ENCODE peak calls at places on chromosomes 1 and 21, in five cellular contexts. E, Y, G, C and B are unnamed samples.

GRCh38 chr1:3402258-3403010 is 52.0 kb upstream of the ARHGEF16 start:
- DNase-seq in E (peak; percentile 41), Y (no peak), G (no peak), C (no peak), B (no peak)

GRCh38 chr1:27773732-27774445 is 870 bp downstream of the STX12 start:
- DNase-seq in E (peak; percentile 43), Y (no peak), G (no peak), C (no peak), B (no peak)

GRCh38 chr1:230917284-230918135 is 49.2 kb upstream of the C1orf198 start:
- DNase-seq in E (peak; percentile 46), Y (peak; percentile 53), G (peak; percentile 80), C (peak; percentile 84), B (peak; percentile 90)

GRCh38 chr1:177926201-177926600 is 43.7 kb downstream of the SEC16B start:
- DNase-seq in E (peak; percentile 26), Y (no peak), G (no peak), C (no peak), B (no peak)

GRCh38 chr1:109761227-109762038 is 2.3 kb downstream of the EPS8L3 start:
- DNase-seq in E (no peak), Y (no peak), G (peak; percentile 35), C (no peak), B (peak; percentile 17)

GRCh38 chr21:32532636-32533035 is 52.7 kb downstream of the TCP10L start:
- DNase-seq in E (no peak), Y (no peak), G (no peak), C (no peak), B (no peak)

GRCh38 chr1:167510880-167511279 is 7.4 kb downstream of the CD247 start:
- DNase-seq in E (no peak), Y (no peak), G (no peak), C (no peak), B (no peak)

GRCh38 chr1:153546796-153547559 is 1.4 kb upstream of the S100A4 start:
- DNase-seq in E (no peak), Y (no peak), G (no peak), C (no peak), B (no peak)

GRCh38 chr1:17551755-17552234 is 12.3 kb downstream of the ARHGEF10L start:
- DNase-seq in E (no peak), Y (no peak), G (no peak), C (no peak), B (peak; percentile 45)

GRCh38 chr1:225652726-225653462 is at the start of gene ENAH:
- DNase-seq in E (peak; percentile 58), Y (peak; percentile 78), G (peak; percentile 81), C (peak; percentile 86), B (peak; percentile 72)

GRCh38 chr1:107840746-107841145 is 124.2 kb downstream of the VAV3 start:
- DNase-seq in E (no peak), Y (no peak), G (no peak), C (no peak), B (no peak)

GRCh38 chr1:178174539-178174938 is 80.6 kb downstream of the RASAL2 start:
- DNase-seq in E (no peak), Y (no peak), G (no peak), C (no peak), B (no peak)

GRCh38 chr1:221268295-221268694 is 389.1 kb downstream of the HLX start:
- DNase-seq in E (peak; percentile 90), Y (no peak), G (no peak), C (no peak), B (no peak)

GRCh38 chr1:29196863-29197589 is 15.3 kb upstream of the SRSF4 start:
- DNase-seq in E (peak; percentile 88), Y (no peak), G (no peak), C (no peak), B (no peak)

GRCh38 chr1:223844962-223845809 is 561 bp downstream of the TP53BP2 start:
- DNase-seq in E (peak; percentile 47), Y (peak; percentile 33), G (peak; percentile 77), C (peak; percentile 54), B (peak; percentile 57)

GRCh38 chr1:22043175-22043769 is 9.2 kb upstream of the CDC42 start:
- DNase-seq in E (no peak), Y (peak; percentile 82), G (no peak), C (peak; percentile 70), B (no peak)
- H3K4me1 ChIP-seq in E (peaks cover 21% of the 10 kb centered on the region), Y (no peaks in the 10 kb centered on the region), G (peaks cover 16% of the 10 kb centered on the region), C (peaks cover 31% of the 10 kb centered on the region), B (peaks cover 2% of the 10 kb centered on the region)

GRCh38 chr21:35254752-35255138 is 205.6 kb upstream of the RUNX1 start:
- DNase-seq in E (peak; percentile 27), Y (no peak), G (no peak), C (no peak), B (no peak)

GRCh38 chr21:35258521-35258920 is 209.4 kb upstream of the RUNX1 start:
- DNase-seq in E (no peak), Y (no peak), G (no peak), C (no peak), B (no peak)

GRCh38 chr21:35259452-35259851 is 210.3 kb upstream of the RUNX1 start:
- DNase-seq in E (no peak), Y (no peak), G (no peak), C (peak; percentile 30), B (no peak)

GRCh38 chr21:35256468-35256988 is 207.4 kb upstream of the RUNX1 start:
- DNase-seq in E (peak; percentile 99), Y (peak; percentile 87), G (peak; percentile 83), C (peak; percentile 37), B (peak; percentile 83)

DNA sequence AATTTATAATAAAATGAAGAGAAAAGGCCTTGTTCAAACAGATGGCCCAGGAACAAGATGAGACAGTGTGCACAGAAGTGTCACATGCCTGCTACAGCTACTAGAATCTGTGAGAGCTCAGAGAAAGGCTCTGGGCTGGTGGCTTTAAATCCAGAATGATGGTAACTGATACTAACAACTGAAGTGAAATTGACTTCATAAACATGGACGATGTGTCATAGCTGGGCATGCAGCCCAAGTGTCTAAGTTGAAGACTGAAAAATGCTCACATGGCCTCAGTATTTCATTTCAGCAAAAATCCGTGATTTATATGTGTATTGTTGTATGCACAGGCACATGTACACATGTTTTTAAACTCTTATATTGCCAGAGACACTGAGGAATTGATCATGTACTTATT is 208.3 kb upstream of the RUNX1 start:
- DNase-seq in E (peak; percentile 93), Y (peak; percentile 44), G (peak; percentile 48), C (no peak), B (peak; percentile 51)
- H3K4me1 ChIP-seq in E (peaks cover 43% of the 10 kb centered on the region), Y (no peaks in the 10 kb centered on the region), G (peaks cover 7% of the 10 kb centered on the region), C (peaks cover 12% of the 10 kb centered on the region), B (peaks cover 5% of the 10 kb centered on the region)

DNA sequence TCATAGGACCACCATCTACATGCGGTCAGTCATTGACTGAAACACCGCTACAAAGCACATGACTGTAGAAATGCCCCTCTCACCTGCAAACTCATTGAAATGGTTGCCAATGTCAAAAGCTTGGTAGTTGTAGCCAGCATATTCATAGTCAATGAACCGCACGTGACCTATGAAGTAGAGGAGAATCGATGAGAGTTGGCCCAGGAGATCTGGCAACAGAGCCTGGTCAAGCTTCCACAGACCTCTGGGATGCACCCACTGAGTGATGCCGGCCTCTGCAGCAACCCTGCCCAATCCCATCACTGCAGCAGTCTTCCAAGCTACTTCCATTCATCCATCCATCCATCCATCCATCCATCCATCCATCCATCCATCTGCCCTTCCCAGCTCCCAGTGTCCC is 11.9 kb downstream of the ETNK2 start:
- DNase-seq in E (no peak), Y (no peak), G (no peak), C (no peak), B (no peak)
- H3K4me1 ChIP-seq in E (no peaks in the 10 kb centered on the region), Y (no peaks in the 10 kb centered on the region), G (no peaks in the 10 kb centered on the region), C (peaks cover 31% of the 10 kb centered on the region), B (no peaks in the 10 kb centered on the region)

GRCh38 chr1:10674700-10675598 is 121.5 kb downstream of the CASZ1 start:
- DNase-seq in E (no peak), Y (peak; percentile 68), G (no peak), C (no peak), B (no peak)
- H3K4me1 ChIP-seq in E (no peaks in the 10 kb centered on the region), Y (peaks cover 86% of the 10 kb centered on the region), G (peaks cover 81% of the 10 kb centered on the region), C (no peaks in the 10 kb centered on the region), B (peaks cover 29% of the 10 kb centered on the region)

GRCh38 chr1:31660871-31661455 is 16.3 kb upstream of the PEF1 start:
- DNase-seq in E (no peak), Y (no peak), G (no peak), C (no peak), B (no peak)
- H3K4me1 ChIP-seq in E (peaks cover 9% of the 10 kb centered on the region), Y (no peaks in the 10 kb centered on the region), G (no peaks in the 10 kb centered on the region), C (no peaks in the 10 kb centered on the region), B (no peaks in the 10 kb centered on the region)

GRCh38 chr1:98027044-98027443 is 106.2 kb upstream of the DPYD start:
- DNase-seq in E (no peak), Y (no peak), G (no peak), C (no peak), B (no peak)
- H3K4me1 ChIP-seq in E (peaks cover 12% of the 10 kb centered on the region), Y (no peaks in the 10 kb centered on the region), G (no peaks in the 10 kb centered on the region), C (no peaks in the 10 kb centered on the region), B (no peaks in the 10 kb centered on the region)

GRCh38 chr1:50699795-50700194 is 260.3 kb downstream of the FAF1 start:
- DNase-seq in E (no peak), Y (no peak), G (no peak), C (no peak), B (no peak)

GRCh38 chr1:50693829-50694228 is 266.2 kb downstream of the FAF1 start:
- DNase-seq in E (no peak), Y (no peak), G (no peak), C (no peak), B (no peak)

GRCh38 chr1:50700226-50701020 is 259.6 kb downstream of the FAF1 start:
- DNase-seq in E (peak; percentile 6), Y (no peak), G (no peak), C (no peak), B (no peak)

GRCh38 chr1:50701706-50702317 is 258.3 kb downstream of the FAF1 start:
- DNase-seq in E (no peak), Y (no peak), G (no peak), C (no peak), B (no peak)

GRCh38 chr1:50697440-50698421 is 262.3 kb downstream of the FAF1 start:
- DNase-seq in E (peak; percentile 81), Y (no peak), G (no peak), C (no peak), B (no peak)
- H3K4me1 ChIP-seq in E (no peaks in the 10 kb centered on the region), Y (no peaks in the 10 kb centered on the region), G (peaks cover 10% of the 10 kb centered on the region), C (no peaks in the 10 kb centered on the region), B (no peaks in the 10 kb centered on the region)

GRCh38 chr1:211237579-211237978 is 21.6 kb upstream of the RCOR3 start:
- DNase-seq in E (no peak), Y (no peak), G (no peak), C (peak; percentile 23), B (no peak)
- H3K4me1 ChIP-seq in E (no peaks in the 10 kb centered on the region), Y (no peaks in the 10 kb centered on the region), G (no peaks in the 10 kb centered on the region), C (peaks cover 8% of the 10 kb centered on the region), B (no peaks in the 10 kb centered on the region)

GRCh38 chr1:185886046-185886445 is 151.9 kb downstream of the HMCN1 start:
- DNase-seq in E (no peak), Y (no peak), G (no peak), C (no peak), B (no peak)
- H3K4me1 ChIP-seq in E (no peaks in the 10 kb centered on the region), Y (no peaks in the 10 kb centered on the region), G (no peaks in the 10 kb centered on the region), C (no peaks in the 10 kb centered on the region), B (no peaks in the 10 kb centered on the region)